ENCODE peak calls at places on chromosomes 6 and 20, in eight cellular contexts. C, B, J, S, A, D, W and U are unnamed samples.

GRCh38 chr6:154995241-154996162 is at the start of gene TIAM2:
- DNase-seq in C (no peak), B (peak; percentile 24), J (no peak), S (peak; percentile 35), A (peak; percentile 71), D (peak; percentile 61), W (no peak), U (no peak)

GRCh38 chr6:36685926-36686667 is 7.6 kb downstream of the CDKN1A start:
- DNase-seq in C (no peak), B (no peak), J (no peak), S (no peak), A (no peak), D (no peak), W (no peak), U (no peak)

GRCh38 chr6:23696946-23697345 is 429.1 kb upstream of the NRSN1 start:
- DNase-seq in C (peak; percentile 77), B (peak; percentile 0), J (no peak), S (peak; percentile 81), A (no peak), D (peak; percentile 73), W (no peak), U (no peak)

GRCh38 chr6:41277644-41278043 is 8.8 kb downstream of the TREM1 start:
- DNase-seq in C (no peak), B (no peak), J (no peak), S (no peak), A (no peak), D (no peak), W (no peak), U (no peak)

GRCh38 chr6:106715922-106716321 is 86.5 kb downstream of the QRSL1 start:
- DNase-seq in C (no peak), B (no peak), J (no peak), S (no peak), A (no peak), D (no peak), W (no peak), U (no peak)

GRCh38 chr6:90677440-90677839 is 90.6 kb upstream of the MAP3K7 start:
- DNase-seq in C (no peak), B (no peak), J (no peak), S (no peak), A (peak; percentile 46), D (no peak), W (no peak), U (no peak)

GRCh38 chr6:53752440-53752839 is 42.4 kb upstream of the LRRC1 start:
- DNase-seq in C (no peak), B (no peak), J (no peak), S (no peak), A (no peak), D (no peak), W (no peak), U (no peak)

GRCh38 chr6:158769228-158769627 is 49.9 kb downstream of the EZR start:
- DNase-seq in C (no peak), B (no peak), J (no peak), S (no peak), A (no peak), D (no peak), W (no peak), U (no peak)

GRCh38 chr6:136038531-136038930 is 187.0 kb downstream of the PDE7B start:
- DNase-seq in C (no peak), B (no peak), J (no peak), S (no peak), A (no peak), D (no peak), W (no peak), U (no peak)

GRCh38 chr6:163423696-163424095 is 9.2 kb downstream of the QKI start:
- DNase-seq in C (no peak), B (no peak), J (no peak), S (peak; percentile 51), A (no peak), D (peak; percentile 48), W (no peak), U (no peak)

GRCh38 chr6:16473184-16473907 is 235.0 kb downstream of the GMPR start:
- DNase-seq in C (no peak), B (no peak), J (no peak), S (no peak), A (no peak), D (no peak), W (no peak), U (no peak)

GRCh38 chr20:11716239-11716944 is 201.3 kb upstream of the BTBD3 start:
- DNase-seq in C (peak; percentile 94), B (peak; percentile 96), J (peak; percentile 40), S (peak; percentile 94), A (peak; percentile 94), D (peak; percentile 81), W (peak; percentile 1), U (peak; percentile 62)

GRCh38 chr6:149999636-150000035 is 25.7 kb downstream of the RAET1L start:
- DNase-seq in C (no peak), B (no peak), J (no peak), S (no peak), A (no peak), D (no peak), W (no peak), U (no peak)

GRCh38 chr6:70371454-70372105 is 41.7 kb upstream of the FAM135A start:
- DNase-seq in C (peak; percentile 64), B (peak; percentile 74), J (peak; percentile 42), S (peak; percentile 67), A (peak; percentile 23), D (peak; percentile 94), W (peak; percentile 70), U (peak; percentile 70)

GRCh38 chr6:155054851-155055250 is 59.7 kb downstream of the TIAM2 start:
- DNase-seq in C (no peak), B (no peak), J (no peak), S (no peak), A (no peak), D (no peak), W (no peak), U (no peak)

GRCh38 chr20:36483919-36484808 is 57.2 kb upstream of the MYL9 start:
- DNase-seq in C (no peak), B (peak; percentile 47), J (no peak), S (peak; percentile 43), A (no peak), D (peak; percentile 62), W (no peak), U (no peak)

GRCh38 chr20:9409352-9409751 is 105.0 kb upstream of the LAMP5 start:
- DNase-seq in C (peak; percentile 66), B (peak; percentile 52), J (no peak), S (peak; percentile 76), A (no peak), D (peak; percentile 43), W (no peak), U (no peak)

GRCh38 chr20:57006411-57007170 is 259.9 kb downstream of the BMP7 start:
- DNase-seq in C (peak; percentile 21), B (peak; percentile 28), J (no peak), S (peak; percentile 22), A (peak; percentile 86), D (peak; percentile 20), W (no peak), U (no peak)

GRCh38 chr20:21182832-21183563 is 57.1 kb downstream of the KIZ start:
- DNase-seq in C (peak; percentile 85), B (peak; percentile 63), J (peak; percentile 98), S (peak; percentile 87), A (no peak), D (peak; percentile 87), W (no peak), U (no peak)

GRCh38 chr6:142500265-142500786 is 198.5 kb downstream of the ADGRG6 start:
- DNase-seq in C (peak; percentile 9), B (no peak), J (no peak), S (peak; percentile 21), A (no peak), D (peak; percentile 21), W (no peak), U (no peak)

GRCh38 chr6:26270903-26271639 is 93.9 kb upstream of the BTN3A2 start:
- DNase-seq in C (peak; percentile 76), B (peak; percentile 94), J (peak; percentile 44), S (peak; percentile 86), A (peak; percentile 98), D (peak; percentile 93), W (no peak), U (no peak)

GRCh38 chr6:75287424-75287823 is 2.8 kb upstream of the TMEM30A start:
- DNase-seq in C (no peak), B (no peak), J (no peak), S (no peak), A (no peak), D (no peak), W (no peak), U (no peak)
- H3K4me3 ChIP-seq in C (no peak overlapping the region), B (no peak overlapping the region), J (no peak overlapping the region), S (no peak overlapping the region), A (no peak overlapping the region), D (no peak overlapping the region), W (no peak overlapping the region), U (no peak overlapping the region)

DNA sequence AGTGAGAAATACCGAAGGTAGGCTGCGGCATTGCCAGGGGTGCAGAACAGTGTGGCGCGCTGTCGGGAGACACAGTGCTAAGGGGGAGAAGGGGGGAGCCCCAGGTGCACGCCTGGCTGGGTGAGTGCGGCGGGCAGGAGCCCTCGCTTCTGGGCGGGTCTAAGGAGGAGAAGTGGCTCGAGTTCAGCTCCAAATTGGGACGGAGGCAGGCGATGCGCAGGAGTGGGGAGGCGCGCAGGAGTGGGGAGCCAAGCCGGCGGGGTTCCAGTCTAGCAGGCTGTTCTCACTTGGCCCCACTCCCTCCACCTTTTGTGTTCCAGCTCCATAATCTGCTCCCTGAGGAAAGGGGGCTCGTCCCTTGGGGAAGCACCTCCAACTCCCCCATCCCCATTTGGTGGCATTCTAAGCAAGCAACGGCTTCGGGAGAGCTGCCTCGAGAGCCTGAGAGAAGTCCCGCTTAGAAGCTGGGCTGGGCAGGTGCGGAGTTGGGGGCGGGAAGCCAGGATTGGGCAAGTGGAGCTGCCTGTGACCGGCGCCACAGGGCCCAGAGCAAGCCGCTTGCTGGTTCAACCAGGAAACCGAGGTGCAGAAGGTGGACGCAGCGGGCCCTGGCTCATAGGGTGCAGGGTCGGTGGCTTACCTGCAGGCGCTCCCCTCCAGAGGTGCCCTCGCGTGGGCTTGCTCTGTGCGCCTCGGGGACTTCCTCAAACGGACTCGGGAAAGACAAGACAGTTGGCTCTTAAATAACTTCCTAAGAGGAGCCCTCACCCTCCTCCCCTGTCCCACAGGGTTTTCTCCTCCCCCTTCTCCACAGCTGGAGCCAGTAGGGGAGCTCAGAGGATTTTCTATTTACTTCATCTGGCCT is at the start of gene F13A1:
- DNase-seq in C (no peak), B (no peak), J (no peak), S (no peak), A (peak; percentile 63), D (no peak), W (no peak), U (no peak)
- H3K4me3 ChIP-seq in C (no peak within 1 kb of the TSS), B (no peak within 1 kb of the TSS), J (no peak within 1 kb of the TSS), S (no peak within 1 kb of the TSS), A (no peak within 1 kb of the TSS), D (no peak within 1 kb of the TSS), W (no peak within 1 kb of the TSS), U (no peak within 1 kb of the TSS)

GRCh38 chr6:55276745-55277627 is 50.3 kb upstream of the GFRAL start:
- DNase-seq in C (peak; percentile 44), B (peak; percentile 74), J (peak; percentile 27), S (peak; percentile 63), A (peak; percentile 87), D (peak; percentile 83), W (peak; percentile 43), U (peak; percentile 71)
- H3K4me3 ChIP-seq in C (no peak overlapping the region), B (no peak overlapping the region), J (no peak overlapping the region), S (no peak overlapping the region), A (no peak overlapping the region), D (peak overlapping the region; percentile 63), W (no peak overlapping the region), U (no peak overlapping the region)

DNA sequence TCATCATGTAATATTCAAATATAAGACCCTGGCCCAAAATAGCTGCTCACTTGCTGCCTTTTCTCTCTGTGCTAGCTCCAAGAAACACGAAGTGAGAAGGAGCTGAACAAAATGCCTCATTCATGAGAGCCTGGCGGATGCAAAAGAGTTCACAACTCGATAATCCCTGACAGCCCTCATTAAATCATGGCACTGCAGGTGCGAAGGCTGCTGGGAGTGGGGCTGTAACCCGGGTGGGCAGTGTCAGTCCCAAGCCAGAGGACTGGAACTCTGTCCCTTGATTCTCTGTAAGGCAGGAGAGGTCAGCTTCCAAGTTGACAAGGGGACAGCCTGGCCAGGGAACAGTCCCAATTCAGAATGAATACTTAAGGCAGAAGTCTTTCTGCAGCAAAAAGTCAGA is 318.5 kb downstream of the CDC5L start:
- DNase-seq in C (no peak), B (no peak), J (no peak), S (no peak), A (no peak), D (no peak), W (no peak), U (no peak)
- H3K4me3 ChIP-seq in C (no peak overlapping the region), B (no peak overlapping the region), J (no peak overlapping the region), S (no peak overlapping the region), A (no peak overlapping the region), D (no peak overlapping the region), W (no peak overlapping the region), U (no peak overlapping the region)